ENCODE peak calls at places on chromosomes 12 and 14, in ten cellular contexts. P is fibroblast of lung, E is cardiac muscle cell, L is heart right ventricle, J is A549, U is upper lobe of right lung, D is cardiac fibroblast, O is prostate gland, Y is foreskin fibroblast, F is OCI-LY7. B is an unnamed sample.

GRCh38 chr14:95522556-95522955 is 6.1 kb upstream of the SYNE3 start:
- DNase-seq in P (no peak), E (no peak), L (no peak), J (no peak), U (no peak), D (no peak), O (no peak), Y (no peak), F (no peak), B (no peak)

GRCh38 chr14:72476657-72477499 is 417.0 kb downstream of the DPF3 start:
- DNase-seq in P (peak), E (no peak), L (peak), J (no peak), U (no peak), D (peak), O (no peak), Y (peak), F (peak), B (peak)

GRCh38 chr12:31599053-31599452 is 8.1 kb upstream of the DENND5B start:
- DNase-seq in P (no peak), E (no peak), L (no peak), J (no peak), U (no peak), D (no peak), O (no peak), Y (no peak), F (peak), B (peak)

GRCh38 chr14:93688239-93688666 is 100.0 kb downstream of the PRIMA1 start:
- DNase-seq in P (no peak), E (no peak), L (no peak), J (no peak), U (no peak), D (no peak), O (no peak), Y (no peak), F (no peak), B (no peak)

GRCh38 chr14:65780566-65780965 is 368.0 kb downstream of the FUT8 start:
- DNase-seq in P (no peak), E (no peak), L (no peak), J (no peak), U (no peak), D (no peak), O (no peak), Y (no peak), F (no peak), B (no peak)

GRCh38 chr12:127271776-127272175 is 995.2 kb upstream of the TMEM132C start:
- DNase-seq in P (no peak), E (no peak), L (no peak), J (no peak), U (no peak), D (no peak), O (no peak), Y (no peak), F (no peak), B (no peak)

GRCh38 chr12:113634982-113635381 is 163.3 kb upstream of the LHX5 start:
- DNase-seq in P (no peak), E (no peak), L (no peak), J (no peak), U (no peak), D (no peak), O (no peak), Y (no peak), F (no peak), B (no peak)

GRCh38 chr12:67382206-67382871 is 113.2 kb downstream of the CAND1 start:
- DNase-seq in P (peak), E (no peak), L (no peak), J (no peak), U (no peak), D (no peak), O (no peak), Y (peak), F (no peak), B (no peak)

GRCh38 chr14:96676161-96676560 is 121.0 kb upstream of the VRK1 start:
- DNase-seq in P (no peak), E (no peak), L (no peak), J (no peak), U (no peak), D (no peak), O (no peak), Y (peak), F (no peak), B (no peak)

GRCh38 chr14:103480595-103480994 is 42.0 kb downstream of the CKB start:
- DNase-seq in P (no peak), E (no peak), L (no peak), J (no peak), U (no peak), D (no peak), O (no peak), Y (no peak), F (peak), B (peak)

GRCh38 chr14:32192712-32193373 is 9.0 kb upstream of the RNU6-7 start:
- DNase-seq in P (no peak), E (no peak), L (no peak), J (no peak), U (no peak), D (no peak), O (no peak), Y (no peak), F (no peak), B (no peak)

GRCh38 chr12:98903875-98904274 is 258.8 kb downstream of the APAF1 start:
- DNase-seq in P (no peak), E (no peak), L (no peak), J (no peak), U (no peak), D (no peak), O (no peak), Y (no peak), F (no peak), B (no peak)

GRCh38 chr12:19959353-19959752 is 409.0 kb upstream of the PDE3A start:
- DNase-seq in P (peak), E (no peak), L (no peak), J (no peak), U (no peak), D (no peak), O (no peak), Y (no peak), F (no peak), B (no peak)

GRCh38 chr12:34595749-34596733 is 573.7 kb downstream of the ALG10 start:
- DNase-seq in P (no peak), E (no peak), L (no peak), J (no peak), U (peak), D (no peak), O (no peak), Y (no peak), F (no peak), B (no peak)

GRCh38 chr12:42475055-42475454 is 114.5 kb downstream of the PRICKLE1 start:
- DNase-seq in P (no peak), E (no peak), L (no peak), J (no peak), U (no peak), D (no peak), O (no peak), Y (no peak), F (no peak), B (no peak)

GRCh38 chr14:50335389-50335788 is 23.3 kb downstream of the DMAC2L start:
- DNase-seq in P (peak), E (peak), L (peak), J (no peak), U (no peak), D (peak), O (peak), Y (peak), F (no peak), B (no peak)

GRCh38 chr12:75208851-75209781 is 523 bp downstream of the KCNC2 start:
- DNase-seq in P (peak), E (peak), L (no peak), J (no peak), U (no peak), D (peak), O (no peak), Y (peak), F (no peak), B (no peak)

GRCh38 chr12:26831959-26832816 is 806 bp downstream of the ITPR2 start:
- DNase-seq in P (peak), E (peak), L (peak), J (peak), U (peak), D (peak), O (peak), Y (peak), F (peak), B (no peak)

GRCh38 chr12:107512391-107512790 is 173.2 kb upstream of the PWP1 start:
- DNase-seq in P (peak), E (no peak), L (no peak), J (no peak), U (no peak), D (peak), O (no peak), Y (peak), F (no peak), B (no peak)

GRCh38 chr14:102906616-102907302 is 15.7 kb upstream of the AMN start:
- DNase-seq in P (no peak), E (no peak), L (no peak), J (no peak), U (peak), D (no peak), O (no peak), Y (no peak), F (no peak), B (no peak)

GRCh38 chr14:52917732-52918131 is 33.1 kb downstream of the FERMT2 start:
- DNase-seq in P (peak), E (no peak), L (no peak), J (no peak), U (no peak), D (peak), O (no peak), Y (peak), F (no peak), B (no peak)

GRCh38 chr14:101706509-101707284 is 54.8 kb upstream of the PPP2R5C start:
- DNase-seq in P (no peak), E (no peak), L (no peak), J (no peak), U (no peak), D (no peak), O (no peak), Y (no peak), F (no peak), B (no peak)

GRCh38 chr14:93930296-93930988 is 3.3 kb downstream of the FAM181A start:
- DNase-seq in P (no peak), E (no peak), L (no peak), J (no peak), U (no peak), D (no peak), O (no peak), Y (no peak), F (no peak), B (no peak)

GRCh38 chr12:54974281-54974680 is 10.3 kb downstream of the TESPA1 start:
- DNase-seq in P (no peak), E (no peak), L (no peak), J (no peak), U (no peak), D (no peak), O (no peak), Y (no peak), F (no peak), B (no peak)

GRCh38 chr12:6425588-6426531 is 18.9 kb upstream of the CD27 start:
- DNase-seq in P (no peak), E (no peak), L (no peak), J (no peak), U (no peak), D (no peak), O (no peak), Y (no peak), F (peak), B (no peak)

GRCh38 chr12:9381619-9382018 is 173.4 kb upstream of the PZP start:
- DNase-seq in P (no peak), E (no peak), L (no peak), J (no peak), U (no peak), D (no peak), O (no peak), Y (no peak), F (no peak), B (no peak)

GRCh38 chr12:102227954-102228353 is 30.3 kb upstream of the PMCH start:
- DNase-seq in P (no peak), E (no peak), L (no peak), J (no peak), U (no peak), D (no peak), O (no peak), Y (no peak), F (no peak), B (no peak)

GRCh38 chr14:103066399-103066798 is 9.1 kb upstream of the CDC42BPB start:
- DNase-seq in P (no peak), E (no peak), L (peak), J (no peak), U (no peak), D (peak), O (no peak), Y (no peak), F (no peak), B (no peak)

GRCh38 chr14:20469890-20470858 is 968 bp downstream of the PNP start:
- DNase-seq in P (peak), E (peak), L (peak), J (peak), U (no peak), D (peak), O (no peak), Y (peak), F (peak), B (peak)

GRCh38 chr12:46959484-46959883 is 119.9 kb upstream of the PCED1B start:
- DNase-seq in P (peak), E (no peak), L (no peak), J (peak), U (no peak), D (peak), O (no peak), Y (peak), F (no peak), B (no peak)

GRCh38 chr12:67630373-67631088 is 18.0 kb upstream of the DYRK2 start:
- DNase-seq in P (peak), E (no peak), L (no peak), J (no peak), U (peak), D (peak), O (no peak), Y (no peak), F (peak), B (peak)

GRCh38 chr12:31245822-31246469 is 80.0 kb downstream of the SINHCAF start:
- DNase-seq in P (peak), E (peak), L (no peak), J (no peak), U (no peak), D (peak), O (no peak), Y (no peak), F (peak), B (no peak)

DNA sequence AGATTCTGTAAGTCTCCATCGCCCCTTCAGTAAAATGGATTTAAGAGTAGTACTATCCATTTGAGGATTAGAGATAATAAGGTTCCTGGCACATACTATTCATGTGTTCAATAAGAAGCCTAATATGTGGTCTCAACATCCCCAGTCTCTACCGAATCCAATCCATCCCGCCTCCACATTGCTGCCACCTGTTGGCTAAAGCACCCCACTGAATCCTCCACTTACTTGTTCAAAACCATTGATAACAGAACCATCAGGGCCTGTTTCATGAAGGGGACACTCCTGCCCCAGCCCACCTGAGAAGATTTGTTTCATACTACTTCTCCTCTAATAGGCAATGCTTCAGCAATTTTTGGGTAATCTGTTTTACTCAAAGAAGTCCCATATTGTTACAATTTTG is 147.5 kb downstream of the SLC2A13 start:
- DNase-seq in P (no peak), E (no peak), L (no peak), J (no peak), U (no peak), D (peak), O (no peak), Y (no peak), F (peak), B (no peak)
- TF ChIP-seq CTCF in P (peak), E (peak), L (no peak), J (peak), U (peak), D (peak), O (no peak), Y (no peak), F (peak), B (peak)

GRCh38 chr12:122859303-122860051 is 24.2 kb downstream of the HIP1R start:
- DNase-seq in P (no peak), E (no peak), L (no peak), J (no peak), U (peak), D (no peak), O (no peak), Y (no peak), F (no peak), B (no peak)
- H3K4me3 ChIP-seq in P (no peak), E (no peak), L (no peak), J (no peak), U (no peak), D (no peak), O (no peak), Y (no peak), F (no peak), B (no peak)

GRCh38 chr12:130870442-130871285 is 1.2 kb upstream of the RAN start:
- DNase-seq in P (peak), E (peak), L (peak), J (peak), U (peak), D (peak), O (peak), Y (peak), F (peak), B (peak)
- TF ChIP-seq CTCF in P (peak), E (peak), L (peak), J (peak), U (peak), D (peak), O (peak), Y (peak), F (peak), B (peak)

GRCh38 chr12:77943466-77943865 is 112.8 kb downstream of the NAV3 start:
- DNase-seq in P (peak), E (no peak), L (no peak), J (peak), U (no peak), D (peak), O (peak), Y (peak), F (no peak), B (no peak)
- H3K4me3 ChIP-seq in P (peak), E (no peak), L (no peak), J (no peak), U (no peak), D (no peak), O (no peak), Y (no peak), F (no peak), B (no peak)

GRCh38 chr12:43835656-43836454 is at the start of gene TMEM117:
- DNase-seq in P (peak), E (peak), L (peak), J (peak), U (peak), D (peak), O (peak), Y (peak), F (peak), B (no peak)
- TF ChIP-seq CTCF in P (no peak), E (no peak), L (no peak), J (no peak), U (no peak), D (no peak), O (no peak), Y (no peak), F (no peak), B (no peak)

GRCh38 chr12:109462868-109463692 is 14.0 kb downstream of the KCTD10 start:
- DNase-seq in P (peak), E (peak), L (peak), J (no peak), U (peak), D (peak), O (peak), Y (peak), F (no peak), B (no peak)
- H3K4me3 ChIP-seq in P (peak), E (peak), L (peak), J (no peak), U (peak), D (peak), O (peak), Y (peak), F (no peak), B (no peak)

GRCh38 chr14:35653045-35653444 is 119.1 kb downstream of the INSM2 start:
- DNase-seq in P (no peak), E (no peak), L (no peak), J (no peak), U (no peak), D (no peak), O (no peak), Y (no peak), F (no peak), B (no peak)
- TF ChIP-seq CTCF in P (no peak), E (no peak), L (no peak), J (no peak), U (no peak), D (no peak), O (no peak), Y (no peak), F (no peak), B (no peak)

GRCh38 chr14:92253381-92253894 is 69.5 kb upstream of the SLC24A4 start:
- DNase-seq in P (no peak), E (no peak), L (no peak), J (no peak), U (no peak), D (no peak), O (no peak), Y (no peak), F (no peak), B (no peak)

GRCh38 chr14:92259613-92260357 is 63.2 kb upstream of the SLC24A4 start:
- DNase-seq in P (no peak), E (no peak), L (no peak), J (no peak), U (no peak), D (no peak), O (no peak), Y (no peak), F (peak), B (peak)

GRCh38 chr14:92258934-92259333 is 64.0 kb upstream of the SLC24A4 start:
- DNase-seq in P (no peak), E (no peak), L (no peak), J (no peak), U (no peak), D (no peak), O (no peak), Y (no peak), F (no peak), B (peak)

GRCh38 chr14:92252291-92252690 is 70.7 kb upstream of the SLC24A4 start:
- DNase-seq in P (no peak), E (no peak), L (no peak), J (no peak), U (no peak), D (no peak), O (no peak), Y (no peak), F (no peak), B (no peak)

DNA sequence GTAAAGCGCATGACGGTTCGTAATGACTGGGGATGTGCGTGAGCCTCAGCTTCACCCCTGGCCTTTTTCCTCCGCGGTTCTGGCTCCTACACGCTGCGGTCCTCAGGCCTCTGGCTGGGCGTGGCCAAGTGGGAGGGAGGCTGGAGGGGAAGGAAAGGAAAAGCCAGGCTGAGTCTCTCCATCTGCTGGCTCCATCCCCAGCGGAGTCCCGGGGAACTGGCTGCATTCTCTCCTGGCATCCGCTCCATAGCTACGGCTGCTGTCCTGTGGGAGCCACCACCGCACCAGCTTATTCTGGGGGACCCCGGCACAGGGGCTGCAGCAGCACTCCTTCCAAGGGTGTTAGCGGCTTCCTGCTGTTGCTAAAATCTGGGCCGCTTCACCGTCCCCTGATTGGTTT is 68.2 kb upstream of the SLC24A4 start:
- DNase-seq in P (peak), E (peak), L (peak), J (no peak), U (peak), D (peak), O (no peak), Y (peak), F (no peak), B (no peak)
- H3K4me3 ChIP-seq in P (no peak), E (no peak), L (peak), J (no peak), U (no peak), D (no peak), O (no peak), Y (peak), F (no peak), B (no peak)

GRCh38 chr12:104958009-104958945 is at the start of gene SLC41A2:
- DNase-seq in P (peak), E (peak), L (peak), J (peak), U (peak), D (peak), O (peak), Y (peak), F (peak), B (peak)
- TF ChIP-seq CTCF in P (no peak), E (no peak), L (no peak), J (no peak), U (no peak), D (no peak), O (peak), Y (no peak), F (peak), B (peak)

GRCh38 chr12:53295891-53296219 is 513 bp downstream of the PFDN5 start:
- DNase-seq in P (no peak), E (no peak), L (no peak), J (no peak), U (no peak), D (no peak), O (no peak), Y (no peak), F (no peak), B (no peak)

GRCh38 chr12:53295070-53295890 is at the start of gene PFDN5:
- DNase-seq in P (peak), E (peak), L (peak), J (peak), U (peak), D (peak), O (peak), Y (peak), F (peak), B (peak)

GRCh38 chr12:53290661-53291060 is 4.7 kb upstream of the PFDN5 start:
- DNase-seq in P (peak), E (no peak), L (no peak), J (no peak), U (no peak), D (no peak), O (no peak), Y (no peak), F (no peak), B (no peak)

GRCh38 chr12:53289891-53290290 is 5.5 kb upstream of the PFDN5 start:
- DNase-seq in P (peak), E (no peak), L (no peak), J (no peak), U (no peak), D (peak), O (no peak), Y (peak), F (no peak), B (no peak)

GRCh38 chr12:53292441-53292840 is 2.9 kb upstream of the PFDN5 start:
- DNase-seq in P (no peak), E (no peak), L (no peak), J (no peak), U (no peak), D (no peak), O (no peak), Y (no peak), F (no peak), B (no peak)
- H3K4me3 ChIP-seq in P (no peak), E (no peak), L (no peak), J (no peak), U (no peak), D (no peak), O (no peak), Y (no peak), F (no peak), B (no peak)